ENCODE peak calls at places on chromosomes 12 and 14, in eight cellular contexts. Q is NCI-H146; G is pancreas; I is naive B cell; R is effector CD4-positive, alpha-beta T cell; D is DND-41; Y is heart right ventricle; A is activated CD4-positive, alpha-beta T cell treated with anti-CD3 and anti-CD28 coated beads, Interleukin-2, amount 50 U/mL, for 1 hour. U is an unnamed sample.

GRCh38 chr12:70543444-70543843 is 93.8 kb downstream of the PTPRB start:
- DNase-seq in A (no peak), Q (no peak), Y (no peak), D (no peak), R (no peak), G (no peak), I (no peak), U (peak)

GRCh38 chr14:35687335-35687939 is 121.7 kb downstream of the RALGAPA1 start:
- DNase-seq in Y (no peak), I (peak), A (peak), D (peak), G (no peak), Q (peak), R (no peak), U (peak)

GRCh38 chr14:74653386-74654138 is 41.5 kb upstream of the LTBP2 start:
- DNase-seq in A (no peak), Q (no peak), R (no peak), Y (no peak), G (no peak), I (no peak), D (no peak), U (no peak)

GRCh38 chr14:96928779-96929380 is 131.7 kb downstream of the VRK1 start:
- DNase-seq in I (no peak), Y (no peak), A (no peak), G (no peak), Q (no peak), D (no peak), R (no peak), U (no peak)

GRCh38 chr12:97112161-97112560 is 205.1 kb downstream of the NEDD1 start:
- DNase-seq in D (no peak), I (no peak), G (no peak), R (no peak), Y (no peak), Q (no peak), A (no peak), U (no peak)

GRCh38 chr12:113184098-113184899 is 979 bp downstream of the DDX54 start:
- DNase-seq in Y (no peak), Q (peak), G (no peak), A (no peak), I (no peak), R (no peak), D (no peak), U (no peak)

GRCh38 chr12:119721306-119721705 is 53.4 kb downstream of the PRKAB1 start:
- DNase-seq in Y (no peak), I (no peak), R (no peak), G (no peak), D (no peak), A (no peak), Q (no peak), U (no peak)

GRCh38 chr12:52847335-52848102 is 1.3 kb downstream of the KRT78 start:
- DNase-seq in A (no peak), G (no peak), I (no peak), Y (no peak), R (no peak), Q (no peak), D (no peak), U (no peak)

GRCh38 chr12:28025821-28026505 is 53.4 kb upstream of the PTHLH start:
- DNase-seq in D (peak), Y (no peak), Q (no peak), I (no peak), A (no peak), R (no peak), G (no peak), U (peak)

GRCh38 chr12:1575799-1576401 is 18.5 kb downstream of the FBXL14 start:
- DNase-seq in R (no peak), Y (no peak), A (no peak), G (no peak), Q (no peak), D (no peak), I (no peak), U (no peak)

GRCh38 chr12:33245459-33245858 is 194.2 kb downstream of the SYT10 start:
- DNase-seq in R (no peak), Y (no peak), I (no peak), D (no peak), G (no peak), A (no peak), Q (no peak), U (no peak)

GRCh38 chr12:55717397-55718007 is 1.7 kb downstream of the BLOC1S1 start:
- DNase-seq in G (no peak), A (no peak), I (no peak), Q (no peak), Y (no peak), R (no peak), D (no peak), U (peak)

GRCh38 chr14:97264516-97265230 is 467.5 kb downstream of the VRK1 start:
- DNase-seq in D (no peak), A (no peak), Y (no peak), I (no peak), G (no peak), Q (no peak), R (no peak), U (no peak)

GRCh38 chr14:100076630-100077029 is 11.4 kb downstream of the EVL start:
- DNase-seq in Y (peak), Q (no peak), D (peak), A (no peak), R (no peak), I (no peak), G (no peak), U (no peak)

GRCh38 chr12:526089-526488 is 66.3 kb downstream of the B4GALNT3 start:
- DNase-seq in Y (no peak), D (no peak), A (no peak), Q (no peak), R (no peak), I (no peak), G (no peak), U (no peak)

GRCh38 chr14:49505026-49505766 is 81.0 kb downstream of the RPS29 start:
- DNase-seq in A (no peak), Y (no peak), R (no peak), G (no peak), Q (no peak), D (peak), I (no peak), U (peak)

GRCh38 chr12:65965358-65965757 is 141.1 kb downstream of the HMGA2 start:
- DNase-seq in Q (no peak), R (no peak), A (no peak), Y (no peak), G (no peak), I (no peak), D (no peak), U (peak)

GRCh38 chr14:104435147-104436046 is 144.2 kb upstream of the C14orf180 start:
- DNase-seq in A (no peak), G (no peak), R (no peak), I (no peak), Y (no peak), D (no peak), Q (no peak), U (no peak)

GRCh38 chr12:57008113-57008687 is 1.9 kb upstream of the ZBTB39 start:
- DNase-seq in R (no peak), D (peak), G (no peak), Y (no peak), A (no peak), I (peak), Q (peak), U (peak)

GRCh38 chr14:96206461-96206860 is 1.8 kb downstream of the BDKRB2 start:
- DNase-seq in I (no peak), G (no peak), D (no peak), Y (no peak), Q (no peak), A (no peak), R (no peak), U (no peak)

GRCh38 chr12:11756022-11756421 is 106.5 kb downstream of the ETV6 start:
- DNase-seq in G (no peak), Y (peak), R (no peak), A (no peak), D (no peak), I (no peak), Q (no peak), U (no peak)

GRCh38 chr12:116958402-116959197 is 47.9 kb downstream of the FBXW8 start:
- DNase-seq in I (no peak), Y (no peak), D (no peak), G (no peak), R (no peak), Q (peak), A (no peak), U (peak)

GRCh38 chr12:7555752-7556151 is 52.2 kb upstream of the CD163 start:
- DNase-seq in A (no peak), R (no peak), I (no peak), Q (no peak), D (no peak), G (no peak), Y (no peak), U (peak)

GRCh38 chr12:110224379-110225304 is 56.4 kb upstream of the ATP2A2 start:
- DNase-seq in D (no peak), A (no peak), Q (no peak), I (no peak), G (no peak), Y (no peak), R (no peak), U (no peak)

GRCh38 chr14:99740411-99740810 is 52.8 kb upstream of the EML1 start:
- DNase-seq in I (no peak), D (no peak), Q (no peak), A (no peak), Y (peak), R (no peak), G (no peak), U (no peak)

GRCh38 chr14:50726372-50727107 is 58.4 kb upstream of the SAV1 start:
- DNase-seq in Y (no peak), R (no peak), I (no peak), A (no peak), D (peak), G (no peak), Q (no peak), U (no peak)

GRCh38 chr12:27902651-27903050 is 69.9 kb downstream of the PTHLH start:
- DNase-seq in I (no peak), G (no peak), R (no peak), Y (no peak), A (no peak), Q (no peak), D (no peak), U (no peak)

GRCh38 chr12:29152223-29152868 is 3.3 kb downstream of the FAR2 start:
- DNase-seq in Q (no peak), A (no peak), R (no peak), Y (no peak), D (no peak), G (no peak), I (peak), U (no peak)

GRCh38 chr12:68259318-68259940 is 6.0 kb upstream of the IL22 start:
- DNase-seq in G (no peak), I (no peak), Q (no peak), Y (no peak), A (no peak), R (no peak), D (no peak), U (no peak)